ENCODE peak calls at places on chromosome 22, in nine cellular contexts. H is choroid plexus epithelial cell; F is fibroblast of the aortic adventitia; A is dermis blood vessel endothelial cell; Y is breast epithelium; W is Karpas-422; I is activated CD4-positive, alpha-beta memory T cell treated with anti-CD3 and anti-CD28 coated beads, Interleukin-2, amount 10 ng/mL, durations not matched to agents 7 days and 5 days; J is GM12865; L is GM23248. G is an unnamed sample.

GRCh38 chr22:22934543-22935055 is 47.0 kb downstream of the IGLL5 start:
- DNase-seq in I (no peak), W (no peak), J (peak; percentile 64), Y (no peak), A (no peak), F (no peak), L (no peak), H (no peak), G (no peak)

GRCh38 chr22:44889233-44889878 is 120.4 kb downstream of the PHF21B start:
- DNase-seq in H (no peak), W (no peak), L (peak; percentile 16), F (no peak), Y (peak; percentile 20), I (no peak), A (no peak), J (peak; percentile 11), G (no peak)

GRCh38 chr22:38172016-38172431 is 9.6 kb downstream of the PLA2G6 start:
- DNase-seq in A (peak; percentile 72), H (no peak), L (no peak), I (no peak), W (peak; percentile 58), F (peak; percentile 46), J (no peak), Y (no peak), G (no peak)

GRCh38 chr22:20571531-20572007 is 64.2 kb downstream of the MED15 start:
- DNase-seq in H (peak; percentile 44), W (peak; percentile 84), L (peak; percentile 64), A (peak; percentile 71), J (peak; percentile 63), Y (no peak), F (peak; percentile 34), I (peak; percentile 70), G (peak; percentile 16)

GRCh38 chr22:25137577-25138525 is 61.8 kb upstream of the CRYBB3 start:
- DNase-seq in F (no peak), W (peak; percentile 86), H (peak; percentile 36), A (peak; percentile 44), J (peak; percentile 51), I (no peak), Y (no peak), L (no peak), G (no peak)

GRCh38 chr22:23520875-23521441 is 59.1 kb downstream of the IGLL1 start:
- DNase-seq in Y (no peak), H (peak; percentile 38), L (peak; percentile 71), F (peak; percentile 28), A (peak; percentile 47), W (no peak), I (no peak), J (no peak), G (peak; percentile 55)

GRCh38 chr22:44947846-44948245 is 62.0 kb downstream of the PHF21B start:
- DNase-seq in L (no peak), A (no peak), H (no peak), J (no peak), I (no peak), W (no peak), F (no peak), Y (no peak), G (no peak)

GRCh38 chr22:19630614-19631013 is 83.7 kb upstream of the SEPTIN5 start:
- DNase-seq in A (no peak), J (no peak), Y (no peak), W (no peak), L (no peak), H (no peak), I (no peak), F (no peak), G (no peak)

GRCh38 chr22:19955241-19956128 is 13.9 kb upstream of the TXNRD2 start:
- DNase-seq in W (no peak), Y (no peak), F (no peak), A (no peak), H (no peak), J (no peak), I (peak; percentile 25), L (no peak), G (no peak)

GRCh38 chr22:24806663-24807001 is 621 bp downstream of the SGSM1 start:
- DNase-seq in J (no peak), H (no peak), Y (no peak), A (no peak), F (no peak), W (no peak), I (no peak), L (no peak), G (no peak)

GRCh38 chr22:44304354-44304753 is 8.4 kb downstream of the SHISAL1 start:
- DNase-seq in A (peak; percentile 7), J (no peak), Y (no peak), F (peak; percentile 47), H (no peak), I (no peak), L (peak; percentile 56), W (no peak), G (no peak)

GRCh38 chr22:27842236-27842993 is 40.9 kb upstream of the MN1 start:
- DNase-seq in L (no peak), Y (no peak), A (no peak), I (no peak), H (no peak), F (no peak), J (no peak), W (no peak), G (no peak)

GRCh38 chr22:38850941-38851849 is 7.4 kb upstream of the NPTXR start:
- DNase-seq in I (no peak), H (peak; percentile 67), L (peak; percentile 88), J (no peak), A (no peak), W (no peak), F (peak; percentile 51), Y (no peak), G (no peak)

GRCh38 chr22:37999640-38000272 is 15.4 kb upstream of the SOX10 start:
- DNase-seq in F (peak; percentile 42), J (peak; percentile 16), L (peak; percentile 45), I (no peak), H (peak; percentile 53), Y (no peak), A (peak; percentile 73), W (peak; percentile 86), G (no peak)

GRCh38 chr22:50304528-50305392 is 2.7 kb downstream of the PLXNB2 start:
- DNase-seq in W (no peak), L (peak; percentile 69), F (peak; percentile 60), A (peak; percentile 17), Y (no peak), J (no peak), H (no peak), I (no peak), G (no peak)

GRCh38 chr22:17100621-17101020 is 15.8 kb downstream of the IL17RA start:
- DNase-seq in I (no peak), H (no peak), L (no peak), F (no peak), J (no peak), A (no peak), Y (no peak), W (no peak), G (no peak)

GRCh38 chr22:20076627-20077172 is 3.3 kb upstream of the DGCR8 start:
- DNase-seq in I (no peak), W (peak; percentile 45), J (no peak), F (no peak), Y (no peak), L (no peak), A (no peak), H (no peak), G (no peak)

GRCh38 chr22:24128631-24129601 is 52.4 kb upstream of the SUSD2 start:
- DNase-seq in L (no peak), F (no peak), A (no peak), Y (no peak), W (no peak), J (no peak), I (no peak), H (no peak), G (no peak)

GRCh38 chr22:50613291-50613981 is 12.8 kb downstream of the MAPK8IP2 start:
- DNase-seq in L (no peak), F (peak; percentile 19), H (peak; percentile 22), I (no peak), Y (peak; percentile 59), W (no peak), J (no peak), A (no peak), G (peak; percentile 71)

GRCh38 chr22:32531955-32532818 is 57.6 kb downstream of the FBXO7 start:
- DNase-seq in F (peak; percentile 87), Y (no peak), W (no peak), I (no peak), H (peak; percentile 86), J (no peak), A (peak; percentile 47), L (peak; percentile 99), G (peak; percentile 87)

GRCh38 chr22:17314472-17314871 is 54.8 kb upstream of the CECR2 start:
- DNase-seq in F (no peak), J (no peak), A (no peak), Y (no peak), I (no peak), H (no peak), W (no peak), L (no peak), G (no peak)

GRCh38 chr22:48944756-48945620 is 882.7 kb downstream of the BRD1 start:
- DNase-seq in J (no peak), W (no peak), L (no peak), A (no peak), F (no peak), H (no peak), I (peak; percentile 8), Y (peak; percentile 33), G (no peak)

GRCh38 chr22:45671051-45671782 is 417 bp upstream of the ATXN10 start:
- DNase-seq in I (no peak), A (peak; percentile 23), H (no peak), W (no peak), Y (no peak), L (peak; percentile 51), J (no peak), F (peak; percentile 62), G (no peak)

GRCh38 chr22:23753371-23753770 is 854 bp downstream of the VPREB3 start:
- DNase-seq in L (no peak), W (peak; percentile 92), J (no peak), Y (no peak), H (no peak), F (no peak), I (no peak), A (no peak), G (no peak)

GRCh38 chr22:29727248-29727551 is 7.4 kb downstream of the CABP7 start:
- DNase-seq in F (peak; percentile 35), I (peak; percentile 32), Y (no peak), L (peak; percentile 52), J (peak; percentile 20), H (peak; percentile 47), A (peak; percentile 59), W (peak; percentile 73), G (peak; percentile 33)

GRCh38 chr22:37904572-37905533 is 1.2 kb upstream of the MICALL1 start:
- DNase-seq in F (peak; percentile 99), W (peak; percentile 27), A (peak; percentile 95), J (no peak), I (no peak), L (peak; percentile 99), Y (no peak), H (peak; percentile 98), G (peak; percentile 58)

GRCh38 chr22:25774575-25775026 is 32.6 kb downstream of the MYO18B start:
- DNase-seq in H (no peak), I (no peak), Y (no peak), W (peak; percentile 69), A (peak; percentile 34), F (no peak), L (peak; percentile 18), J (peak; percentile 28), G (no peak)

GRCh38 chr22:31561238-31561887 is 65.0 kb downstream of the SFI1 start:
- DNase-seq in L (peak; percentile 86), Y (peak; percentile 83), W (peak; percentile 78), H (peak; percentile 93), A (peak; percentile 91), J (peak; percentile 71), I (peak; percentile 62), F (peak; percentile 79), G (peak; percentile 81)

GRCh38 chr22:33756508-33756949 is 163.7 kb downstream of the LARGE1 start:
- DNase-seq in L (no peak), J (peak; percentile 16), Y (no peak), I (no peak), W (no peak), A (no peak), H (no peak), F (no peak), G (no peak)

GRCh38 chr22:27489265-27489675 is 312.3 kb downstream of the MN1 start:
- DNase-seq in A (peak; percentile 67), H (peak; percentile 57), W (no peak), L (peak; percentile 81), J (no peak), F (peak; percentile 46), I (no peak), Y (no peak), G (peak; percentile 60)

GRCh38 chr22:43526951-43527350 is 115.1 kb downstream of the MPPED1 start:
- DNase-seq in F (no peak), I (no peak), J (no peak), A (no peak), L (no peak), Y (no peak), H (no peak), W (no peak), G (no peak)

G was measured in HepG2.